ENCODE peak calls at places on chromosomes 12 and 14, in five cellular contexts. One of them, this sample, is unnamed.
A peak's percentile ranks its signal among the peaks of the same experiment; 100 is the strongest.

GRCh38 chr14:54699087-54699530 is 132.2 kb downstream of the SAMD4A start:
- DNase-seq in DMS79 treated with DMSO at 0.1 percent for 48 hours: no peak
- DNase-seq in midbrain: peak; percentile 4
- DNase-seq in activated CD8-positive, alpha-beta memory T cell treated with anti-CD3 and anti-CD28 coated beads for 4 hours: no peak
- DNase-seq in substantia nigra: no peak
- DNase-seq in this sample: no peak

GRCh38 chr12:49347307-49348237 is 884 bp downstream of the DNAJC22 start:
- DNase-seq in DMS79 treated with DMSO at 0.1 percent for 48 hours: peak; percentile 94
- DNase-seq in midbrain: peak; percentile 94
- DNase-seq in activated CD8-positive, alpha-beta memory T cell treated with anti-CD3 and anti-CD28 coated beads for 4 hours: peak; percentile 54
- DNase-seq in substantia nigra: peak; percentile 79
- DNase-seq in this sample: no peak

GRCh38 chr12:79891506-79892162 is 43.3 kb downstream of the PPP1R12A start:
- DNase-seq in DMS79 treated with DMSO at 0.1 percent for 48 hours: no peak
- DNase-seq in midbrain: no peak
- DNase-seq in activated CD8-positive, alpha-beta memory T cell treated with anti-CD3 and anti-CD28 coated beads for 4 hours: no peak
- DNase-seq in substantia nigra: no peak
- DNase-seq in this sample: no peak

GRCh38 chr14:59254146-59254910 is 65.9 kb downstream of the DAAM1 start:
- DNase-seq in DMS79 treated with DMSO at 0.1 percent for 48 hours: peak; percentile 97
- DNase-seq in midbrain: peak; percentile 32
- DNase-seq in activated CD8-positive, alpha-beta memory T cell treated with anti-CD3 and anti-CD28 coated beads for 4 hours: no peak
- DNase-seq in substantia nigra: no peak
- DNase-seq in this sample: peak; percentile 84

GRCh38 chr12:57461904-57462306 is 2.3 kb downstream of the GLI1 start:
- DNase-seq in DMS79 treated with DMSO at 0.1 percent for 48 hours: no peak
- DNase-seq in midbrain: peak; percentile 38
- DNase-seq in activated CD8-positive, alpha-beta memory T cell treated with anti-CD3 and anti-CD28 coated beads for 4 hours: no peak
- DNase-seq in substantia nigra: no peak
- DNase-seq in this sample: no peak

GRCh38 chr14:24338843-24339242 is 948 bp downstream of the RIPK3 start:
- DNase-seq in DMS79 treated with DMSO at 0.1 percent for 48 hours: no peak
- DNase-seq in midbrain: no peak
- DNase-seq in activated CD8-positive, alpha-beta memory T cell treated with anti-CD3 and anti-CD28 coated beads for 4 hours: no peak
- DNase-seq in substantia nigra: no peak
- DNase-seq in this sample: no peak

GRCh38 chr12:111430418-111431353 is 25.0 kb downstream of the SH2B3 start:
- DNase-seq in DMS79 treated with DMSO at 0.1 percent for 48 hours: no peak
- DNase-seq in midbrain: no peak
- DNase-seq in activated CD8-positive, alpha-beta memory T cell treated with anti-CD3 and anti-CD28 coated beads for 4 hours: peak; percentile 49
- DNase-seq in substantia nigra: no peak
- DNase-seq in this sample: no peak

GRCh38 chr14:76456200-76456599 is 80.3 kb downstream of the ESRRB start:
- DNase-seq in DMS79 treated with DMSO at 0.1 percent for 48 hours: peak; percentile 18
- DNase-seq in midbrain: no peak
- DNase-seq in activated CD8-positive, alpha-beta memory T cell treated with anti-CD3 and anti-CD28 coated beads for 4 hours: no peak
- DNase-seq in substantia nigra: no peak
- DNase-seq in this sample: no peak

GRCh38 chr14:74566174-74567125 is 45.6 kb downstream of the LTBP2 start:
- DNase-seq in DMS79 treated with DMSO at 0.1 percent for 48 hours: no peak
- DNase-seq in midbrain: no peak
- DNase-seq in activated CD8-positive, alpha-beta memory T cell treated with anti-CD3 and anti-CD28 coated beads for 4 hours: no peak
- DNase-seq in substantia nigra: no peak
- DNase-seq in this sample: no peak

GRCh38 chr14:97177016-97177415 is 379.8 kb downstream of the VRK1 start:
- DNase-seq in DMS79 treated with DMSO at 0.1 percent for 48 hours: peak; percentile 27
- DNase-seq in midbrain: no peak
- DNase-seq in activated CD8-positive, alpha-beta memory T cell treated with anti-CD3 and anti-CD28 coated beads for 4 hours: no peak
- DNase-seq in substantia nigra: no peak
- DNase-seq in this sample: no peak

GRCh38 chr14:64682173-64682710 is 22.0 kb upstream of the PLEKHG3 start:
- DNase-seq in DMS79 treated with DMSO at 0.1 percent for 48 hours: no peak
- DNase-seq in midbrain: peak; percentile 86
- DNase-seq in activated CD8-positive, alpha-beta memory T cell treated with anti-CD3 and anti-CD28 coated beads for 4 hours: no peak
- DNase-seq in substantia nigra: peak; percentile 57
- DNase-seq in this sample: peak; percentile 30

GRCh38 chr14:45426685-45427282 is 173.8 kb upstream of the MIS18BP1 start:
- DNase-seq in DMS79 treated with DMSO at 0.1 percent for 48 hours: peak; percentile 61
- DNase-seq in midbrain: peak; percentile 38
- DNase-seq in activated CD8-positive, alpha-beta memory T cell treated with anti-CD3 and anti-CD28 coated beads for 4 hours: no peak
- DNase-seq in substantia nigra: no peak
- DNase-seq in this sample: no peak

GRCh38 chr14:56514663-56515371 is 64.8 kb upstream of the TMEM260 start:
- DNase-seq in DMS79 treated with DMSO at 0.1 percent for 48 hours: no peak
- DNase-seq in midbrain: no peak
- DNase-seq in activated CD8-positive, alpha-beta memory T cell treated with anti-CD3 and anti-CD28 coated beads for 4 hours: no peak
- DNase-seq in substantia nigra: no peak
- DNase-seq in this sample: no peak

GRCh38 chr12:132389526-132390286 is 60.3 kb upstream of the GALNT9 start:
- DNase-seq in DMS79 treated with DMSO at 0.1 percent for 48 hours: no peak
- DNase-seq in midbrain: no peak
- DNase-seq in activated CD8-positive, alpha-beta memory T cell treated with anti-CD3 and anti-CD28 coated beads for 4 hours: no peak
- DNase-seq in substantia nigra: no peak
- DNase-seq in this sample: no peak

GRCh38 chr12:130956009-130956408 is 2.3 kb downstream of the ADGRD1 start:
- DNase-seq in DMS79 treated with DMSO at 0.1 percent for 48 hours: no peak
- DNase-seq in midbrain: no peak
- DNase-seq in activated CD8-positive, alpha-beta memory T cell treated with anti-CD3 and anti-CD28 coated beads for 4 hours: no peak
- DNase-seq in substantia nigra: no peak
- DNase-seq in this sample: no peak

GRCh38 chr12:2179953-2180736 is 127.4 kb downstream of the CACNA1C start:
- DNase-seq in DMS79 treated with DMSO at 0.1 percent for 48 hours: no peak
- DNase-seq in midbrain: no peak
- DNase-seq in activated CD8-positive, alpha-beta memory T cell treated with anti-CD3 and anti-CD28 coated beads for 4 hours: no peak
- DNase-seq in substantia nigra: no peak
- DNase-seq in this sample: peak; percentile 34

GRCh38 chr14:50039734-50040400 is 76.5 kb downstream of the VCPKMT start:
- DNase-seq in DMS79 treated with DMSO at 0.1 percent for 48 hours: no peak
- DNase-seq in midbrain: no peak
- DNase-seq in activated CD8-positive, alpha-beta memory T cell treated with anti-CD3 and anti-CD28 coated beads for 4 hours: no peak
- DNase-seq in substantia nigra: no peak
- DNase-seq in this sample: no peak

GRCh38 chr14:22887990-22888378 is 5.0 kb downstream of the REM2 start:
- DNase-seq in DMS79 treated with DMSO at 0.1 percent for 48 hours: no peak
- DNase-seq in midbrain: no peak
- DNase-seq in activated CD8-positive, alpha-beta memory T cell treated with anti-CD3 and anti-CD28 coated beads for 4 hours: peak; percentile 15
- DNase-seq in substantia nigra: no peak
- DNase-seq in this sample: no peak

GRCh38 chr12:99915251-99916082 is 69.3 kb downstream of the ANKS1B start:
- DNase-seq in DMS79 treated with DMSO at 0.1 percent for 48 hours: no peak
- DNase-seq in midbrain: no peak
- DNase-seq in activated CD8-positive, alpha-beta memory T cell treated with anti-CD3 and anti-CD28 coated beads for 4 hours: no peak
- DNase-seq in substantia nigra: no peak
- DNase-seq in this sample: no peak

GRCh38 chr14:65637780-65638179 is 225.2 kb downstream of the FUT8 start:
- DNase-seq in DMS79 treated with DMSO at 0.1 percent for 48 hours: no peak
- DNase-seq in midbrain: no peak
- DNase-seq in activated CD8-positive, alpha-beta memory T cell treated with anti-CD3 and anti-CD28 coated beads for 4 hours: peak; percentile 20
- DNase-seq in substantia nigra: no peak
- DNase-seq in this sample: no peak

GRCh38 chr12:19739195-19739776 is 300.0 kb downstream of the AEBP2 start:
- DNase-seq in DMS79 treated with DMSO at 0.1 percent for 48 hours: peak; percentile 15
- DNase-seq in midbrain: peak; percentile 66
- DNase-seq in activated CD8-positive, alpha-beta memory T cell treated with anti-CD3 and anti-CD28 coated beads for 4 hours: no peak
- DNase-seq in substantia nigra: no peak
- DNase-seq in this sample: no peak

GRCh38 chr14:72617391-72618011 is 276.4 kb downstream of the DPF3 start:
- DNase-seq in DMS79 treated with DMSO at 0.1 percent for 48 hours: no peak
- DNase-seq in midbrain: peak; percentile 3
- DNase-seq in activated CD8-positive, alpha-beta memory T cell treated with anti-CD3 and anti-CD28 coated beads for 4 hours: no peak
- DNase-seq in substantia nigra: no peak
- DNase-seq in this sample: peak; percentile 23

GRCh38 chr12:132145334-132145733 is 1.1 kb downstream of the NOC4L start:
- DNase-seq in DMS79 treated with DMSO at 0.1 percent for 48 hours: no peak
- DNase-seq in midbrain: no peak
- DNase-seq in activated CD8-positive, alpha-beta memory T cell treated with anti-CD3 and anti-CD28 coated beads for 4 hours: no peak
- DNase-seq in substantia nigra: no peak
- DNase-seq in this sample: peak; percentile 11

GRCh38 chr12:124609041-124609984 is 41.9 kb upstream of the NCOR2 start:
- DNase-seq in DMS79 treated with DMSO at 0.1 percent for 48 hours: peak; percentile 93
- DNase-seq in midbrain: no peak
- DNase-seq in activated CD8-positive, alpha-beta memory T cell treated with anti-CD3 and anti-CD28 coated beads for 4 hours: peak; percentile 45
- DNase-seq in substantia nigra: no peak
- DNase-seq in this sample: peak; percentile 63

GRCh38 chr12:108328420-108328819 is 10.7 kb downstream of the CMKLR1 start:
- DNase-seq in DMS79 treated with DMSO at 0.1 percent for 48 hours: no peak
- DNase-seq in midbrain: no peak
- DNase-seq in activated CD8-positive, alpha-beta memory T cell treated with anti-CD3 and anti-CD28 coated beads for 4 hours: no peak
- DNase-seq in substantia nigra: no peak
- DNase-seq in this sample: no peak

GRCh38 chr12:9745191-9745590 is 12.3 kb upstream of the CLECL1 start:
- DNase-seq in DMS79 treated with DMSO at 0.1 percent for 48 hours: no peak
- DNase-seq in midbrain: no peak
- DNase-seq in activated CD8-positive, alpha-beta memory T cell treated with anti-CD3 and anti-CD28 coated beads for 4 hours: no peak
- DNase-seq in substantia nigra: no peak
- DNase-seq in this sample: no peak

GRCh38 chr12:26116829-26117228 is 8.0 kb downstream of the BHLHE41 start:
- DNase-seq in DMS79 treated with DMSO at 0.1 percent for 48 hours: no peak
- DNase-seq in midbrain: peak; percentile 23
- DNase-seq in activated CD8-positive, alpha-beta memory T cell treated with anti-CD3 and anti-CD28 coated beads for 4 hours: no peak
- DNase-seq in substantia nigra: no peak
- DNase-seq in this sample: no peak

GRCh38 chr14:79665556-79665955 is 545.7 kb downstream of the DIO2 start:
- DNase-seq in DMS79 treated with DMSO at 0.1 percent for 48 hours: no peak
- DNase-seq in midbrain: no peak
- DNase-seq in activated CD8-positive, alpha-beta memory T cell treated with anti-CD3 and anti-CD28 coated beads for 4 hours: no peak
- DNase-seq in substantia nigra: no peak
- DNase-seq in this sample: no peak

GRCh38 chr12:104063712-104064030 is 660 bp upstream of the HCFC2 start:
- DNase-seq in DMS79 treated with DMSO at 0.1 percent for 48 hours: peak; percentile 55
- DNase-seq in midbrain: no peak
- DNase-seq in activated CD8-positive, alpha-beta memory T cell treated with anti-CD3 and anti-CD28 coated beads for 4 hours: no peak
- DNase-seq in substantia nigra: no peak
- DNase-seq in this sample: no peak

GRCh38 chr14:84804498-84805294 is 725.2 kb upstream of the FLRT2 start:
- DNase-seq in DMS79 treated with DMSO at 0.1 percent for 48 hours: no peak
- DNase-seq in midbrain: no peak
- DNase-seq in activated CD8-positive, alpha-beta memory T cell treated with anti-CD3 and anti-CD28 coated beads for 4 hours: no peak
- DNase-seq in substantia nigra: no peak
- DNase-seq in this sample: no peak

GRCh38 chr14:101216725-101217463 is 313.4 kb upstream of the RTL1 start:
- DNase-seq in DMS79 treated with DMSO at 0.1 percent for 48 hours: no peak
- DNase-seq in midbrain: no peak
- DNase-seq in activated CD8-positive, alpha-beta memory T cell treated with anti-CD3 and anti-CD28 coated beads for 4 hours: no peak
- DNase-seq in substantia nigra: no peak
- DNase-seq in this sample: no peak

GRCh38 chr14:23561873-23562821 is 5.4 kb downstream of the AP1G2 start:
- DNase-seq in DMS79 treated with DMSO at 0.1 percent for 48 hours: no peak
- DNase-seq in midbrain: no peak
- DNase-seq in activated CD8-positive, alpha-beta memory T cell treated with anti-CD3 and anti-CD28 coated beads for 4 hours: no peak
- DNase-seq in substantia nigra: no peak
- DNase-seq in this sample: no peak

GRCh38 chr14:75981426-75981825 is 369 bp downstream of the TGFB3 start:
- DNase-seq in DMS79 treated with DMSO at 0.1 percent for 48 hours: peak; percentile 58
- DNase-seq in midbrain: peak; percentile 55
- DNase-seq in activated CD8-positive, alpha-beta memory T cell treated with anti-CD3 and anti-CD28 coated beads for 4 hours: no peak
- DNase-seq in substantia nigra: no peak
- DNase-seq in this sample: no peak

GRCh38 chr12:75720807-75721206 is 209.4 kb upstream of the KRR1 start:
- DNase-seq in DMS79 treated with DMSO at 0.1 percent for 48 hours: peak; percentile 79
- DNase-seq in midbrain: no peak
- DNase-seq in activated CD8-positive, alpha-beta memory T cell treated with anti-CD3 and anti-CD28 coated beads for 4 hours: no peak
- DNase-seq in substantia nigra: no peak
- DNase-seq in this sample: no peak